ENCODE peak calls at places on chromosomes 2 and 18, in eight cellular contexts. A, J, Z, G, I, L, C and K are unnamed samples.

GRCh38 chr18:25062720-25063119 is 289.2 kb downstream of the ZNF521 start:
- DNase-seq in I (no peak), C (no peak), A (no peak), J (no peak), G (no peak), Z (no peak), L (no peak), K (no peak)

GRCh38 chr2:3449106-3449505 is 69.6 kb downstream of the TRAPPC12 start:
- DNase-seq in Z (no peak), A (no peak), J (no peak), G (no peak), L (no peak), I (no peak), C (no peak), K (no peak)

GRCh38 chr2:72155151-72155550 is 7.5 kb upstream of the CYP26B1 start:
- DNase-seq in G (no peak), I (no peak), Z (no peak), L (no peak), A (no peak), J (no peak), C (no peak), K (no peak)

GRCh38 chr18:53906681-53907080 is 317.8 kb downstream of the MBD2 start:
- DNase-seq in I (no peak), A (no peak), L (peak), C (no peak), G (no peak), Z (no peak), J (no peak), K (no peak)

GRCh38 chr2:1670636-1671035 is 73.7 kb downstream of the PXDN start:
- DNase-seq in J (peak), C (no peak), A (no peak), L (no peak), I (no peak), G (no peak), Z (no peak), K (no peak)

GRCh38 chr18:25229080-25229479 is 122.9 kb downstream of the ZNF521 start:
- DNase-seq in A (no peak), Z (no peak), J (no peak), C (no peak), I (no peak), L (no peak), G (no peak), K (no peak)

GRCh38 chr18:32333781-32334180 is 136.9 kb downstream of the GAREM1 start:
- DNase-seq in Z (no peak), C (no peak), G (no peak), J (no peak), A (no peak), I (no peak), L (peak), K (no peak)

GRCh38 chr2:200239216-200239615 is 67.3 kb upstream of the SPATS2L start:
- DNase-seq in G (no peak), C (no peak), A (no peak), J (no peak), L (no peak), I (no peak), Z (no peak), K (no peak)

GRCh38 chr2:225052703-225053102 is 10.4 kb upstream of the DOCK10 start:
- DNase-seq in C (no peak), J (no peak), I (no peak), Z (no peak), G (no peak), L (no peak), A (peak), K (no peak)

GRCh38 chr2:130366720-130367119 is 10.9 kb downstream of the PTPN18 start:
- DNase-seq in L (no peak), I (no peak), A (no peak), C (no peak), G (no peak), Z (no peak), J (no peak), K (no peak)

GRCh38 chr2:48415765-48416515 is 114.0 kb upstream of the STON1 start:
- DNase-seq in G (no peak), J (no peak), Z (no peak), I (no peak), L (no peak), A (no peak), C (no peak), K (no peak)

GRCh38 chr18:31746396-31746795 is 14.3 kb downstream of the SLC25A52 start:
- DNase-seq in C (no peak), A (no peak), Z (no peak), I (no peak), L (no peak), J (no peak), G (no peak), K (no peak)

GRCh38 chr2:104862061-104862941 is 8.4 kb downstream of the POU3F3 start:
- DNase-seq in Z (no peak), J (no peak), C (no peak), I (peak), A (no peak), G (no peak), L (peak), K (no peak)

GRCh38 chr2:231554327-231554726 is 24.1 kb upstream of the NMUR1 start:
- DNase-seq in A (no peak), Z (no peak), L (no peak), G (no peak), I (no peak), C (no peak), J (no peak), K (no peak)

GRCh38 chr2:232388324-232388891 is 9.9 kb downstream of the ALPP start:
- DNase-seq in J (no peak), G (no peak), L (no peak), Z (no peak), I (no peak), C (no peak), A (no peak), K (no peak)

GRCh38 chr2:74379851-74380789 is at the start of gene DCTN1:
- DNase-seq in Z (no peak), I (peak), L (peak), A (peak), G (peak), C (peak), J (peak), K (no peak)

GRCh38 chr2:10316336-10316735 is 13.6 kb downstream of the HPCAL1 start:
- DNase-seq in C (no peak), Z (no peak), A (no peak), L (no peak), G (no peak), I (no peak), J (no peak), K (no peak)

GRCh38 chr2:222294996-222295367 is 3.8 kb downstream of the PAX3 start:
- DNase-seq in Z (no peak), I (no peak), G (no peak), A (no peak), L (no peak), J (no peak), C (no peak), K (no peak)

GRCh38 chr2:222038086-222038802 is 260.6 kb downstream of the PAX3 start:
- DNase-seq in G (no peak), Z (no peak), L (no peak), J (no peak), C (peak), I (no peak), A (no peak), K (peak)

GRCh38 chr2:21047161-21048009 is 3.5 kb upstream of the APOB start:
- DNase-seq in C (no peak), A (no peak), G (no peak), Z (no peak), L (no peak), I (no peak), J (no peak), K (peak)

GRCh38 chr2:233922471-233922870 is 5.3 kb downstream of the TRPM8 start:
- DNase-seq in C (no peak), A (no peak), G (no peak), I (no peak), Z (no peak), J (no peak), L (no peak), K (no peak)

GRCh38 chr2:182187130-182187529 is 201.5 kb downstream of the PPP1R1C start:
- DNase-seq in L (no peak), A (no peak), J (no peak), C (no peak), G (no peak), I (no peak), Z (no peak), K (no peak)

GRCh38 chr2:26384597-26384996 is 17.1 kb upstream of the DRC1 start:
- DNase-seq in C (no peak), G (no peak), I (no peak), A (no peak), J (no peak), L (no peak), Z (no peak), K (no peak)

GRCh38 chr2:39153312-39153711 is 32.5 kb upstream of the SOS1 start:
- DNase-seq in C (no peak), I (no peak), A (no peak), G (no peak), L (no peak), J (no peak), Z (no peak), K (peak)

GRCh38 chr2:187815113-187815512 is 260.9 kb upstream of the TFPI start:
- DNase-seq in A (no peak), C (no peak), L (no peak), G (no peak), J (no peak), I (no peak), Z (no peak), K (no peak)

GRCh38 chr18:79326413-79327198 is 69.1 kb upstream of the NFATC1 start:
- DNase-seq in A (no peak), Z (no peak), G (no peak), J (no peak), L (no peak), I (no peak), C (no peak), K (peak)

GRCh38 chr2:128585706-128586105 is 267.0 kb upstream of the HS6ST1 start:
- DNase-seq in A (no peak), G (no peak), I (no peak), Z (no peak), L (no peak), J (no peak), C (peak), K (peak)

GRCh38 chr2:158529379-158530110 is 72.8 kb downstream of the PKP4 start:
- DNase-seq in C (no peak), A (no peak), I (no peak), J (no peak), Z (no peak), L (no peak), G (no peak), K (peak)

GRCh38 chr18:13823707-13824395 is at the start of gene MC5R:
- DNase-seq in Z (no peak), I (no peak), A (peak), C (peak), G (peak), J (no peak), L (peak), K (no peak)

GRCh38 chr2:127157651-127158460 is 50.9 kb upstream of the BIN1 start:
- DNase-seq in A (no peak), C (no peak), J (peak), L (no peak), I (no peak), G (peak), Z (no peak), K (no peak)

GRCh38 chr2:160918909-160919503 is 241.2 kb upstream of the TANK start:
- DNase-seq in G (peak), L (no peak), J (peak), I (no peak), A (peak), C (peak), Z (peak), K (peak)

GRCh38 chr2:119157850-119158511 is 570 bp downstream of the C1QL2 start:
- DNase-seq in L (no peak), G (no peak), Z (no peak), A (no peak), J (no peak), C (no peak), I (no peak), K (no peak)

GRCh38 chr18:21330122-21330701 is 88.2 kb downstream of the GREB1L start:
- DNase-seq in I (no peak), L (no peak), C (peak), G (no peak), A (no peak), Z (no peak), J (no peak), K (no peak)

GRCh38 chr18:2444201-2444875 is 127.0 kb downstream of the METTL4 start:
- DNase-seq in G (no peak), L (no peak), J (no peak), C (no peak), Z (no peak), A (no peak), I (no peak), K (no peak)

GRCh38 chr2:74146929-74147728 is 583 bp downstream of the BOLA3 start:
- DNase-seq in G (no peak), C (peak), L (no peak), J (no peak), Z (peak), I (no peak), A (no peak), K (no peak)

GRCh38 chr18:12460874-12461273 is 53.1 kb downstream of the PRELID3A start:
- DNase-seq in J (no peak), C (no peak), A (no peak), G (no peak), L (no peak), Z (no peak), I (no peak), K (no peak)
- H3K27ac ChIP-seq in J (no peak), C (no peak), A (no peak), G (no peak), L (peak), Z (no peak), I (peak), K (no peak)

DNA sequence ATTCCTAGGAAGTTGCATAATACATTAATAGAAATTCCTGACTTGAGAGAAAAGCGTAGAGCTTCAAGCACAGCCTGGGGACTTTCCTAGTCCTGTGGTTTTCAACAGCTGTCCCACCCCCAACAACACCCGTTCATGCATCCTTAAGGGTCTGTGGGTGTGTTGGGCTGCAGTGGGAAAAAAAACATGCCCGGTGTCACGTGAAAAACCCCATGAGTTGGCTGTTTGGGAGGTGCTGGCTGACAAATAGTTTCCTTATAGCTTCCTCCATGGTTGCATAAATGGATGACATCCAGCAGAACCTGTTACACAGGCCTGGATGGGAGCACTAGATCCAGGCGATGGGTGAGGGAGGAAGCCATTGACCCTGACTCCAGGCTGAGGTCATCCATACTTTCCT is 15.0 kb downstream of the SLC9A4 start:
- DNase-seq in L (no peak), Z (no peak), A (no peak), I (no peak), G (no peak), C (peak), J (no peak), K (peak)
- H3K27ac ChIP-seq in L (no peak), Z (no peak), A (no peak), I (no peak), G (no peak), C (no peak), J (no peak), K (peak)

GRCh38 chr18:42576141-42576540 is 539.3 kb downstream of the RIT2 start:
- DNase-seq in G (no peak), I (no peak), L (no peak), Z (no peak), C (no peak), A (no peak), J (no peak), K (no peak)
- H3K27ac ChIP-seq in G (no peak), I (no peak), L (no peak), Z (no peak), C (no peak), A (no peak), J (no peak), K (no peak)

DNA sequence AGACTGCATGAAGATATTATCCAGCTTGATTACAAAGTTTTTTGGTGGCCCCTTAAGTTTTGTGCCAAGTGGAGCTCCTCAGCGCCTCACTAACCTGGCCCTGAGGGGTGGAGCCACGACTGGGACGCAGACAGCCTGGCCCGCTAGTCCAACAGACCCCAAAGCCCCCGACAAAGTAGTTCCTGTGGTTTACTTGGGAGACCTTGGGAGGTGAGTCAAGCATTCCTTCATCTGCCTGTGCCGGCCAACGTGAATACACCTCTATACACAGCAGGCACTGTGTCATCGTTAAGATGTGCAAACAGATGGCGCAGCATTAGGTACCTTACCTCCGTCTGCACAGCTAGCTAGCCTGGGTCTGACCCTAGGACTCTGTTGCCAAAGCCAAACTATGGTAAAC is 55.0 kb upstream of the LAMA1 start:
- DNase-seq in L (no peak), J (no peak), G (no peak), I (no peak), C (no peak), Z (no peak), A (no peak), K (no peak)
- H3K27ac ChIP-seq in L (no peak), J (no peak), G (no peak), I (no peak), C (no peak), Z (no peak), A (no peak), K (no peak)

GRCh38 chr18:76444436-76445105 is 50.5 kb downstream of the ZNF516 start:
- DNase-seq in J (no peak), I (no peak), Z (no peak), G (no peak), A (no peak), C (no peak), L (no peak), K (no peak)
- H3K27ac ChIP-seq in J (peak), I (no peak), Z (no peak), G (peak), A (no peak), C (peak), L (no peak), K (no peak)

DNA sequence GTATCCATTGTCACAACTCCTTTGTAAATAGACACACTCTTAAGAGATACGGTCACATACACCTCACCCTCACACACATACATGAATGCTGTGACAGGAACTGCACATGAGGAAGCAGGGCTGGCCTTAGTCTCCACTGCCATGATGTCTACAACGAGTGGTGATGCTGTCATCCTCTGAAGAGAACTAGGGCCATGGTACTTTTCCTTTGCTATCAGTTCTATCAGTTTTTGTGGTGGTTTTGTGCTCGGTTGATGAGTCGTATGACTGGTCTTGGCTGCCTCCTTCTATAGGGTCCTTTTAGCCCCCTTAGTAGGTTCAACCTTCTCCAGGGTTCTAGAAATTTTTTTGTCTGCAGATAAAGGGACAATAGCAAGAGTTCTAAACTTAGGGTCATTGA is 66.0 kb downstream of the MYO3B start:
- DNase-seq in Z (no peak), J (no peak), G (no peak), A (no peak), L (no peak), C (no peak), I (no peak), K (no peak)
- H3K27ac ChIP-seq in Z (no peak), J (no peak), G (no peak), A (no peak), L (no peak), C (no peak), I (no peak), K (no peak)

GRCh38 chr18:34787931-34788532 is 77.9 kb downstream of the DTNA start:
- DNase-seq in Z (no peak), J (no peak), L (no peak), A (peak), I (no peak), G (no peak), C (peak), K (no peak)

GRCh38 chr18:34794346-34794745 is 84.2 kb downstream of the DTNA start:
- DNase-seq in I (no peak), J (no peak), A (no peak), C (no peak), Z (no peak), L (no peak), G (no peak), K (no peak)

GRCh38 chr18:34795070-34795740 is 85.1 kb downstream of the DTNA start:
- DNase-seq in A (no peak), I (no peak), Z (no peak), L (no peak), G (no peak), C (no peak), J (no peak), K (no peak)

GRCh38 chr18:34789768-34790344 is 79.8 kb downstream of the DTNA start:
- DNase-seq in C (no peak), L (no peak), A (no peak), G (no peak), Z (no peak), J (no peak), I (no peak), K (peak)
- H3K27ac ChIP-seq in C (no peak), L (no peak), A (no peak), G (no peak), Z (no peak), J (no peak), I (no peak), K (no peak)

GRCh38 chr2:112692496-112692911 is 28.3 kb upstream of the NT5DC4 start:
- DNase-seq in J (no peak), A (peak), G (no peak), I (no peak), Z (no peak), C (peak), L (peak), K (peak)
- H3K27ac ChIP-seq in J (no peak), A (no peak), G (no peak), I (no peak), Z (no peak), C (peak), L (peak), K (peak)

GRCh38 chr2:7013761-7014160 is 96.5 kb downstream of the RNF144A start:
- DNase-seq in C (no peak), Z (no peak), G (no peak), L (no peak), A (no peak), J (no peak), I (no peak), K (peak)
- H3K27ac ChIP-seq in C (no peak), Z (no peak), G (peak), L (peak), A (no peak), J (peak), I (peak), K (peak)

DNA sequence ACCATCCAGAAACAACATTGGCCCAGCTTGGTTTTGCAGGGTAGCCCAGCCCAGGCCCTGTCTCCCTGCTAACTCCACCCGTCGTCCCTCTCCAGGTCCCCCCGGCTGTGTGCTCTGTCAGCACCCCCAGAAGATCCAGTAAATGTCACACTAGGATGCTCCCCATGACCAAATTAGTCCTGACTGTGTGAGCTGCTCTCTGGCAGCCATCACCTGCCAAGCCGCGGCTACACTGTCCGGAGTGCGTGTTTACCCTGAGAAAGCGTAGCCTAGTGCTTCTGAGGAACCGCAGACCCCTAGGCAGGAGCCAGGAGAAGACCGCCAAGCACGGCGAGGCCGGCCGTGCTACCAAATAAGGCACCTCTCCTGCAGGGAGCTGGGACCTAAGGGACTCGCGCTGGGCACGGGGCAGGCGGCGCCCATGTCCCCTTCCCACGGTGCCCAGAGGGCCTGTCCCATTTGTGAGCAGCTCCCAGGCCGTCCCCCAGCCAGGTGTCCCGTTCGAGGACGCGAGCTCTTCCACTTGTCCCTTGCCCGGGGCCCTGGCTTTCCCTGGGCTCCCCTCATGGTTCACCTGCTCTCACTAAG is 849.9 kb downstream of the RNF144A start:
- DNase-seq in J (peak), I (no peak), A (no peak), G (no peak), L (no peak), C (no peak), Z (no peak), K (no peak)
- H3K27ac ChIP-seq in J (peak), I (no peak), A (no peak), G (no peak), L (no peak), C (no peak), Z (no peak), K (no peak)